ENCODE peak calls at places on chromosomes 2 and 18, in eight cellular contexts. B is astrocyte of the spinal cord, W is cardiac muscle cell, X is fibroblast of villous mesenchyme, N is Peyer's patch, J is activated B cell treated with CpG ODN at 0.5 μM for 24 hours, U is GM23338, M is endothelial cell. Y is an unnamed sample.

GRCh38 chr2:200219400-200220113 is 86.9 kb upstream of the SPATS2L start:
- DNase-seq in B (no peak), W (no peak), X (peak; percentile 12), N (no peak), J (no peak), U (peak; percentile 15), M (no peak), Y (no peak)

GRCh38 chr2:18061717-18062116 is 183.2 kb downstream of the KCNS3 start:
- DNase-seq in B (no peak), W (no peak), X (no peak), N (no peak), J (no peak), U (no peak), M (no peak), Y (no peak)

GRCh38 chr18:6624271-6624670 is 105.2 kb upstream of the ARHGAP28 start:
- DNase-seq in B (peak; percentile 70), W (peak; percentile 88), X (peak; percentile 18), N (no peak), J (no peak), U (no peak), M (no peak), Y (no peak)

GRCh38 chr18:48688961-48689360 is 150.1 kb downstream of the CTIF start:
- DNase-seq in B (no peak), W (no peak), X (no peak), N (no peak), J (no peak), U (no peak), M (no peak), Y (no peak)

GRCh38 chr2:150646746-150647145 is 159.3 kb upstream of the RND3 start:
- DNase-seq in B (peak; percentile 33), W (no peak), X (no peak), N (no peak), J (no peak), U (no peak), M (no peak), Y (no peak)

GRCh38 chr2:223668302-223668998 is 66.3 kb upstream of the SCG2 start:
- DNase-seq in B (peak; percentile 12), W (peak; percentile 46), X (peak; percentile 86), N (no peak), J (no peak), U (no peak), M (no peak), Y (no peak)

GRCh38 chr2:241150660-241151530 is 628 bp downstream of the PPP1R7 start:
- DNase-seq in B (no peak), W (peak; percentile 3), X (peak; percentile 12), N (no peak), J (no peak), U (peak; percentile 48), M (no peak), Y (no peak)

GRCh38 chr2:11998218-11998617 is 251.8 kb downstream of the LPIN1 start:
- DNase-seq in B (peak; percentile 23), W (peak; percentile 21), X (peak; percentile 78), N (no peak), J (no peak), U (no peak), M (no peak), Y (no peak)

GRCh38 chr18:60935046-60935445 is 398.2 kb upstream of the CDH20 start:
- DNase-seq in B (peak; percentile 35), W (no peak), X (no peak), N (no peak), J (no peak), U (no peak), M (no peak), Y (no peak)

GRCh38 chr18:62827397-62827796 is 112.1 kb downstream of the PHLPP1 start:
- DNase-seq in B (no peak), W (no peak), X (no peak), N (no peak), J (no peak), U (no peak), M (no peak), Y (no peak)

GRCh38 chr18:3455090-3455640 is 5.2 kb downstream of the TGIF1 start:
- DNase-seq in B (peak; percentile 26), W (no peak), X (no peak), N (no peak), J (no peak), U (peak; percentile 64), M (no peak), Y (no peak)

DNA sequence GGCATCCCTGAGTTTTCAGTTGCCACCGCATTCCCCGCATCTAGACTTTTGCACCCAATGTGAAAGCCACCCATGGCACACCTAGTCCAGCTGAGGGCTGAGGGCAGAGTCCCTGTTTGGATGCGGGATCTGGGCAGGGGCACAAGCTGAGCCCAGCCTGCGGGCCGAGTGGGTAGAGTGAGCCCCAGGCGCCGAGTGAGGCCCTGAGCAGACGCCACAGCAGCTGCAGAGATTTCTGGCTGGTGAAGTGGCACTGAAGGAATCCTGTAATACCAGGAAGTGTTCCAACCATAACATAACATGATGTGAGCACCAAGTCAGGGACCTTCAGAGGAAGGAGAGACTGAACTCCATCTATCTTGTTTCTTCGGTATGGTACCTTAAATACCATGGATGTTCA is 27.7 kb upstream of the FRZB start:
- DNase-seq in B (peak; percentile 41), W (no peak), X (no peak), N (no peak), J (no peak), U (no peak), M (no peak), Y (no peak)
- TF ChIP-seq CTCF in B (no peak), W (no peak), X (no peak), N (no peak), J (no peak), U (no peak), M (no peak), Y (no peak)

DNA sequence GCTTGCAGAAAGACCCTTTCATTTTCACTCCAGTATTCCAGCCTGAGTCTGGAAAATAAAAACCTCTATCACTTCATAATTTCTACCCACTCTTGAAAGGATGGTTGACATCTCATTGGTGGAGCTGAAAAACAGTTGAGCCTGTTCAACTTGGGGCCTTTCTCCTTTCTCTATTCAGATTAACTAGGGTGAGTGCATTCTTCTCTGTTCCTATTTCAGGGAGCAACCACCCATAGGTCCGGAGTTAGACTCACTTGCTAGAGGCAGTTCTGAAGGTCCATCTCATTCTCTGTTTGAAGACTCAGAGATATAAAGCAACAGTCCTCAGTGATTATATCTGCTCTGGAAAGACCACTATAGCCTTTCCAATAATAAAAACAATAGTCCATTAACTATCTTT is 167.9 kb upstream of the SPOPL start:
- DNase-seq in B (no peak), W (no peak), X (no peak), N (no peak), J (no peak), U (no peak), M (no peak), Y (no peak)
- TF ChIP-seq CTCF in B (no peak), W (no peak), X (no peak), N (no peak), J (no peak), U (no peak), M (no peak), Y (no peak)

GRCh38 chr18:33404244-33404873 is 36.2 kb downstream of the CCDC178 start:
- DNase-seq in B (no peak), W (peak; percentile 3), X (peak; percentile 10), N (no peak), J (no peak), U (peak; percentile 17), M (no peak), Y (no peak)
- TF ChIP-seq CTCF in B (peak; percentile 35), W (peak; percentile 28), X (peak; percentile 32), N (peak; percentile 20), J (no peak), U (no peak), M (peak; percentile 89), Y (no peak)

GRCh38 chr2:158388159-158388558 is 68.4 kb downstream of the CCDC148 start:
- DNase-seq in B (no peak), W (no peak), X (no peak), N (no peak), J (no peak), U (peak; percentile 8), M (no peak), Y (no peak)
- TF ChIP-seq CTCF in B (no peak), W (no peak), X (no peak), N (no peak), J (no peak), U (no peak), M (no peak), Y (no peak)

GRCh38 chr18:38420611-38421010 is 855.0 kb upstream of the CELF4 start:
- DNase-seq in B (no peak), W (no peak), X (no peak), N (no peak), J (no peak), U (no peak), M (no peak), Y (no peak)

GRCh38 chr18:38422216-38422615 is 856.6 kb upstream of the CELF4 start:
- DNase-seq in B (no peak), W (no peak), X (no peak), N (no peak), J (no peak), U (no peak), M (no peak), Y (no peak)

GRCh38 chr18:38415811-38416210 is 850.2 kb upstream of the CELF4 start:
- DNase-seq in B (no peak), W (no peak), X (no peak), N (no peak), J (no peak), U (no peak), M (no peak), Y (no peak)

DNA sequence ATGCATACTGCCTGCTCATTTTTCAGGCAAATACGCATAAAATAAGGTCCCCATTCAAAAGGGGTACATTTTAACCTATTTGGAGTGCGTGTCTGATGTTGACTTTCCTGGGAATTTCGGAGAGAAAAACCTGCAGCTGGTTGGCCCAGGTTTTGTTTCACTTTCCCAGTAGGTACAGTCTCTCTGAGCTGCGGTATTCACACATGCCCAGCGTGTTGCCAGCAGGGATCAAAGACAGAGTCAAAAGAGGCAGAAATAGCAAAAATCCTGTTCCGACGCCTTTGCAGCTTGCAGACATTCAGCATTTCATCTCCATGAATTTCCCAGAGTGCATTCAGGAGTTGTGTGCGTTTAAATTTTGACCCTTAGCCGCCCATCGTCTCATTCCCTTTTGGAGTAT is 855.4 kb upstream of the CELF4 start:
- DNase-seq in B (no peak), W (no peak), X (no peak), N (no peak), J (no peak), U (no peak), M (no peak), Y (no peak)
- TF ChIP-seq CTCF in B (no peak), W (no peak), X (no peak), N (no peak), J (no peak), U (no peak), M (no peak), Y (no peak)